ENCODE peak calls at places on chromosomes 1 and 21, in six cellular contexts. P is H1, D is K562, F is HepG2, B is HCT116, E is GM12878. W is an unnamed sample.

GRCh38 chr1:218463194-218464156 is 118.3 kb downstream of the TGFB2 start:
- DNase-seq in P (no peak), D (no peak), E (no peak), B (no peak), F (no peak), W (peak)

GRCh38 chr1:20974069-20974468 is 187.0 kb upstream of the HP1BP3 start:
- DNase-seq in B (no peak), P (no peak), F (no peak), E (no peak), D (no peak), W (no peak)

GRCh38 chr1:92804721-92805169 is 19.8 kb upstream of the EVI5 start:
- DNase-seq in F (peak), P (no peak), E (no peak), B (peak), D (peak), W (peak)

GRCh38 chr1:192810253-192810880 is 1.5 kb downstream of the RGS2 start:
- DNase-seq in F (no peak), D (no peak), E (no peak), B (no peak), P (no peak), W (peak)

GRCh38 chr1:233082778-233083550 is 132.6 kb downstream of the NTPCR start:
- DNase-seq in P (no peak), D (no peak), F (no peak), E (no peak), B (no peak), W (no peak)

GRCh38 chr1:199041173-199041914 is 402.5 kb downstream of the PTPRC start:
- DNase-seq in B (no peak), D (no peak), P (no peak), F (no peak), E (peak), W (no peak)

GRCh38 chr1:151059342-151060240 is at the start of gene CDC42SE1:
- DNase-seq in P (no peak), F (peak), E (peak), B (peak), D (peak), W (peak)

GRCh38 chr1:194338241-194338948 is 1152.0 kb upstream of the B3GALT2 start:
- DNase-seq in E (no peak), D (no peak), B (no peak), F (no peak), P (no peak), W (no peak)

GRCh38 chr1:216929870-216930582 is 206.8 kb upstream of the ESRRG start:
- DNase-seq in P (no peak), F (no peak), B (no peak), D (no peak), E (no peak), W (no peak)

GRCh38 chr1:209328178-209328577 is 255.3 kb upstream of the CAMK1G start:
- DNase-seq in F (no peak), B (no peak), P (no peak), D (no peak), E (no peak), W (no peak)

GRCh38 chr1:203166192-203166940 is 9.3 kb downstream of the MYBPH start:
- DNase-seq in D (peak), P (no peak), E (no peak), B (no peak), F (peak), W (no peak)

GRCh38 chr1:45863117-45863670 is 59.8 kb downstream of the MAST2 start:
- DNase-seq in F (no peak), D (no peak), B (no peak), E (no peak), P (no peak), W (no peak)

GRCh38 chr1:12604986-12605385 is 13.0 kb downstream of the DHRS3 start:
- DNase-seq in B (no peak), D (no peak), P (no peak), F (no peak), E (no peak), W (no peak)

GRCh38 chr21:44529011-44529421 is 11.0 kb downstream of the KRTAP10-1 start:
- DNase-seq in P (no peak), E (no peak), D (no peak), B (no peak), F (no peak), W (no peak)

DNA sequence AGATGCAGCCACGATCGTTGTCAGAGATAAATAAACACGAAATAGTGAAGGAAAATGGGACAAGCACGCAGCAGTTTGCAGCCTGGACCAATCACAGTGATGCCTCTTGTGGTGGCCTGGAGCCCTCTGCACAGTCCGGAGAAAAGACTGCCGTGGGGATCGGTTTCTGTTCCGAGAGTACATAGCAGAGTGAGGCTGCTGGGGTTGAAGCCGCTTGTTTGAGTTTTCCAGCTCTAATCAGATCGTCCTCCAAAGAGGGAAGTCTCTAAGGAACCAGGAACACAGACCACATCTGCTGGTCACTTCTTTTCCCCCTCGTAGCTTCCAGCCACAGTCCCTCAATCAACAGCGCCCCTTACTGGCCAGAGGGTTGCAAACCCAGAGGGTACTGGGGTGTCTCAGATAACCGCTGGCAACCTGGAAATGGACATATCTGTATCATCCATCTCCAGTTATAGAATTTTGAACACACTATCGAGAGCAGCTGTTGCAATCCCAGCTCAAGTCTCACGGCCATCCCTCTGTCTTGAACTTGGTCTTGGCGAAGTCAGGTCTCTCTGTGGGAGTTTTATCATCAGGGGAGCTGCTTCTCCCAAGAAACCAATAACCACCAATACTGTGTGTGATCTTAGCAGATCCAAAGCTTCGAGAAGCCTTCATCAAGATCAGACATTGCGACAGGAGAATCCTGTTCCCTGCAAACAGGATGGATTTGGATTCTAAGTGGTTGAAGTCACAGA is 57.4 kb downstream of the OLIG1 start:
- DNase-seq in B (peak), D (peak), E (peak), P (no peak), F (peak), W (peak)
- TF ChIP-seq MAX in B (no peak), D (no peak), E (no peak), P (no peak), F (no peak), W (no peak)

GRCh38 chr1:163069142-163069541 is at the start of gene RGS4:
- DNase-seq in E (no peak), D (peak), P (peak), F (peak), B (peak), W (peak)
- TF ChIP-seq POLR2AphosphoS5 in E (no peak), D (no peak), P (no peak), F (no peak), B (no peak), W (peak)

GRCh38 chr1:31954607-31955283 is 16.6 kb upstream of the PTP4A2 start:
- DNase-seq in F (peak), B (peak), P (no peak), D (peak), E (no peak), W (peak)
- TF ChIP-seq POLR2A in F (no peak), B (no peak), P (no peak), D (peak), E (no peak), W (no peak)

GRCh38 chr1:27935721-27936120 is 921 bp downstream of the SMPDL3B start:
- DNase-seq in F (no peak), B (no peak), P (no peak), D (no peak), E (no peak), W (no peak)

GRCh38 chr1:27936370-27936769 is 1.6 kb downstream of the SMPDL3B start:
- DNase-seq in P (no peak), D (no peak), E (no peak), B (no peak), F (no peak), W (no peak)

GRCh38 chr1:27938488-27938887 is 3.7 kb downstream of the SMPDL3B start:
- DNase-seq in P (no peak), E (no peak), B (no peak), F (no peak), D (no peak), W (no peak)

GRCh38 chr1:27937524-27937836 is 2.7 kb downstream of the SMPDL3B start:
- DNase-seq in D (no peak), F (no peak), E (no peak), P (no peak), B (no peak), W (no peak)

DNA sequence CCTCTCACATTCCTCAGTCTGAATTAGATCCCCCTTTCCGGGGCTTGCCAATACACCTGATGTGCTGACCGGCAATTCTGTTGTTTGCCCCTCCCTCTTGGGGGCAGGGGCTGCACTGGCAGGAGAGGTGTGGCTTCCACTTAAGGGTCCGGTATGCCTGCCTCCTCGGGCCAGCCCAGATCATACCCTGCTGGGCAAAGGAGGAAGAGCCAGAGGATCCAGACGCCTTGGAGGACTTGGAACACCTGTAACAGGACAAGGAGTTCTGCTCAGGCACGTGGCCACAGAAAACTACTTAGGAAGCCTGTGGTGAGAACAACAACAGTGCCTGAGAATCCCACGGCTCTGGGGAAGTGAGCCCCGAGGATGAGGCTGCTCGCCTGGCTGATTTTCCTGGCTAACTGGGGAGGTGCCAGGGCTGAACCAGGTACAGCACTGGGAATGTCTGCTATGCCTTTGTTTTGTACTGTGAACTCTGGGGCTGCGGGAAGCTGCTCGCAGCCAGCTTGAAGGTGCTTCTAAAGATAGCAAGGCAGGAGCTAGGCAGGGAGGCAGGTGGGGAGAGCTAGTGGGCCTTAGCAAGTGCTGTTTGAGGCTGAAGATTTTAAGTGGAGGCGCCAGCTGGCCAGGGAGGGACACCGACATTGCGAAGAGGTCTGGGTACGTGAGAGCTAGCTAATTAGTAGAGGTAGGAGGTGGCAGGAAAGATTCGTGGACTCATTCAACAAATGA is at the start of gene SMPDL3B:
- DNase-seq in D (peak), E (no peak), P (peak), B (peak), F (no peak), W (peak)
- TF ChIP-seq MAX in D (peak), E (no peak), P (peak), B (peak), F (no peak), W (no peak)

DNA sequence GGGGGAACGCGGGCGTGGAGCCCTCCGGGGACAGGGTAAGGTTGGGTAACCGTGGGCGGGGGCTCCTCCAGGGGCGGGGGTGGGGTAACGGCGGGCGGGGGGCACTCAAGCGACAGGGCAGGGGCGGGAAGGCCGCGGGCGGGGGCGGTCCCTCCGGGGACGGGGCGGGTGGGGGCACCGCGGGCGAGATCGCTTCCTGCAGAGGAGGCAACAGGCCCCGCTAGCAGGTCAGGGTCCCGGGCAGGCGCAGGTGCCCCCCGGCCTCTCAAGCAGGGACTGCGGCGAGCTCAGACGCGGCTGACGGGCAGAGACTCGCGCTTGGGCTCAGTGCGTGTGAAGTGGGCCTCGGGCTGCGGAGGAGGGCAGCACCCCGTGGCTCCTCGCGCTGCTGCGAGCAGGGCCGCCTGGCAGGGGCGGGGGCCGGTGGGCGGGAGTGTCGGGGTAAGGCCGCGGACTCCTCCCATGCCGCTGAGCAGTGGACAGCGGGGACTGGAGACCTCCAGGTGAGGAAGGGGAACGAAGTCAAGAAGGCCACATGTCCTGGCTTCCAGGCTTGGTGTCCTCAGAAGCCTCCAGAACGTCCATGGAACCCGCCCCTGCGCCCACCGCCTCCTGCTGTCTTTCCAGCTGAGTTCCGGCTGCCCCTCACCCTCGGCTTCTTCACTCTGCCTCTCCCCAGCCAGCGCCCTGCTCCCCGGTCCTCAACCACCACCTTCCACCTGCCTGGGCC is 627 bp upstream of the GNB1 start:
- DNase-seq in D (peak), P (no peak), B (peak), E (no peak), F (peak), W (peak)
- TF ChIP-seq POLR2AphosphoS5 in D (peak), P (no peak), B (peak), E (no peak), F (peak), W (peak)